ENCODE peak calls at places on chromosomes 4 and X, in four cellular contexts. O is naive thymus-derived CD4-positive, alpha-beta T cell; A is effector CD4-positive, alpha-beta T cell; U is Jurkat, Clone E6-1. H is an unnamed sample.

GRCh38 chr4:100014616-100015015 is 64.5 kb upstream of the H2AZ1 start:
- DNase-seq in O (no peak), A (no peak), U (no peak), H (no peak)

GRCh38 chr4:70559216-70559830 is 32.7 kb upstream of the AMBN start:
- DNase-seq in O (peak; percentile 19), A (peak; percentile 18), U (peak; percentile 16), H (peak; percentile 11)

GRCh38 chr4:39613093-39613656 is 25.5 kb downstream of the SMIM14 start:
- DNase-seq in O (no peak), A (no peak), U (no peak), H (no peak)

GRCh38 chrX:120629667-120630537 is at the start of gene C1GALT1C1:
- DNase-seq in O (peak; percentile 92), A (peak; percentile 85), U (peak; percentile 90), H (peak; percentile 94)

GRCh38 chrX:16610121-16610565 is 39.8 kb upstream of the S100G start:
- DNase-seq in O (no peak), A (no peak), U (no peak), H (no peak)

GRCh38 chr4:37780444-37781133 is 45.9 kb upstream of the PGM2 start:
- DNase-seq in O (peak; percentile 87), A (peak; percentile 24), U (peak; percentile 92), H (peak; percentile 25)

GRCh38 chr4:80361329-80361900 is 25.9 kb downstream of the CFAP299 start:
- DNase-seq in O (peak; percentile 19), A (no peak), U (peak; percentile 29), H (peak; percentile 19)

GRCh38 chr4:138308421-138308820 is 66.3 kb upstream of the SLC7A11 start:
- DNase-seq in O (no peak), A (no peak), U (no peak), H (no peak)

GRCh38 chrX:20260885-20261284 is 5.8 kb downstream of the RPS6KA3 start:
- DNase-seq in O (no peak), A (no peak), U (no peak), H (no peak)

GRCh38 chrX:97126020-97126419 is 242.3 kb downstream of the RPA4 start:
- DNase-seq in O (no peak), A (no peak), U (no peak), H (no peak)

GRCh38 chr4:61997813-61998212 is 797.7 kb downstream of the ADGRL3 start:
- DNase-seq in O (no peak), A (no peak), U (no peak), H (no peak)

GRCh38 chr4:174105202-174105601 is 178.3 kb downstream of the FBXO8 start:
- DNase-seq in O (no peak), A (no peak), U (no peak), H (no peak)

GRCh38 chrX:138986866-138987265 is 275.3 kb upstream of the FGF13 start:
- DNase-seq in O (no peak), A (no peak), U (no peak), H (no peak)

GRCh38 chr4:7970031-7970946 is 30.6 kb upstream of the AFAP1 start:
- DNase-seq in O (peak; percentile 40), A (peak; percentile 19), U (no peak), H (peak; percentile 65)

GRCh38 chr4:152356428-152357034 is 179.4 kb downstream of the FBXW7 start:
- DNase-seq in O (no peak), A (no peak), U (no peak), H (no peak)

GRCh38 chr4:174429701-174430100 is 92.6 kb downstream of the HPGD start:
- DNase-seq in O (no peak), A (no peak), U (no peak), H (no peak)

GRCh38 chr4:139175647-139176298 is 1.2 kb downstream of the ELF2 start:
- DNase-seq in O (no peak), A (no peak), U (no peak), H (no peak)

GRCh38 chr4:12399781-12400180 is 971.1 kb upstream of the HS3ST1 start:
- DNase-seq in O (no peak), A (no peak), U (no peak), H (no peak)

GRCh38 chr4:152815078-152815477 is 35.3 kb downstream of the ARFIP1 start:
- DNase-seq in O (no peak), A (no peak), U (no peak), H (no peak)

GRCh38 chr4:151808120-151808529 is 47.3 kb upstream of the GATB start:
- DNase-seq in O (no peak), A (no peak), U (no peak), H (no peak)

H was measured in immature natural killer cell.